ENCODE peak calls at places on chromosomes 1 and 21, in six cellular contexts. R is K562, V is A549, H is tibial nerve, D is stomach, E is H1. I is an unnamed sample.

GRCh38 chr1:40076895-40077312 is 20.1 kb downstream of the PPT1 start:
- DNase-seq in R (peak; percentile 44), V (no peak), H (no peak), D (no peak), E (no peak), I (no peak)

GRCh38 chr1:30857964-30858363 is 50.6 kb downstream of the SDC3 start:
- DNase-seq in R (no peak), V (no peak), H (no peak), D (no peak), E (no peak), I (no peak)

GRCh38 chr1:11394592-11395229 is 84.2 kb upstream of the DISP3 start:
- DNase-seq in R (no peak), V (no peak), H (no peak), D (no peak), E (no peak), I (no peak)

GRCh38 chr1:40385437-40386310 is 12.1 kb downstream of the SMAP2 start:
- DNase-seq in R (no peak), V (no peak), H (no peak), D (no peak), E (no peak), I (no peak)

GRCh38 chr1:119075614-119076013 is 64.8 kb downstream of the WARS2 start:
- DNase-seq in R (no peak), V (no peak), H (no peak), D (no peak), E (no peak), I (no peak)

GRCh38 chr1:41537257-41537656 is 52.8 kb upstream of the EDN2 start:
- DNase-seq in R (no peak), V (no peak), H (no peak), D (no peak), E (no peak), I (peak; percentile 43)

GRCh38 chr1:183093821-183094287 is 70.6 kb downstream of the LAMC1 start:
- DNase-seq in R (no peak), V (peak; percentile 66), H (no peak), D (no peak), E (no peak), I (no peak)

GRCh38 chr1:109547412-109548320 is 749 bp upstream of the GNAI3 start:
- DNase-seq in R (no peak), V (no peak), H (no peak), D (peak; percentile 37), E (no peak), I (no peak)

GRCh38 chr1:3651939-3652537 is at the start of gene TP73:
- DNase-seq in R (peak; percentile 92), V (no peak), H (no peak), D (no peak), E (peak; percentile 73), I (no peak)

GRCh38 chr1:169483500-169483966 is 2.2 kb downstream of the SLC19A2 start:
- DNase-seq in R (peak; percentile 29), V (no peak), H (no peak), D (peak; percentile 62), E (no peak), I (no peak)

GRCh38 chr1:33137800-33138199 is 44.0 kb downstream of the TRIM62 start:
- DNase-seq in R (peak; percentile 52), V (no peak), H (no peak), D (peak; percentile 32), E (peak; percentile 85), I (no peak)

GRCh38 chr21:17454315-17455027 is 58.4 kb upstream of the CXADR start:
- DNase-seq in R (peak; percentile 34), V (peak; percentile 92), H (peak; percentile 61), D (no peak), E (peak; percentile 98), I (no peak)

GRCh38 chr1:218945050-218945449 is 228.6 kb upstream of the LYPLAL1 start:
- DNase-seq in R (no peak), V (peak; percentile 22), H (no peak), D (no peak), E (no peak), I (no peak)

GRCh38 chr1:243559575-243560172 is 290.4 kb downstream of the AKT3 start:
- DNase-seq in R (no peak), V (peak; percentile 47), H (no peak), D (no peak), E (no peak), I (no peak)

GRCh38 chr1:75542818-75543570 is 67.9 kb downstream of the SLC44A5 start:
- DNase-seq in R (no peak), V (no peak), H (no peak), D (no peak), E (no peak), I (no peak)

GRCh38 chr1:117615474-117615873 is 9.6 kb downstream of the TENT5C start:
- DNase-seq in R (no peak), V (no peak), H (no peak), D (no peak), E (no peak), I (no peak)

GRCh38 chr21:28336299-28336698 is 656.4 kb downstream of the LTN1 start:
- DNase-seq in R (no peak), V (peak; percentile 11), H (no peak), D (peak; percentile 26), E (no peak), I (no peak)

GRCh38 chr1:94787676-94788075 is 32.5 kb upstream of the SLC44A3 start:
- DNase-seq in R (no peak), V (no peak), H (no peak), D (no peak), E (no peak), I (no peak)

GRCh38 chr21:25571726-25572121 is 35.6 kb downstream of the MRPL39 start:
- DNase-seq in R (no peak), V (no peak), H (no peak), D (no peak), E (no peak), I (no peak)

GRCh38 chr1:41640141-41640751 is 155.8 kb upstream of the EDN2 start:
- DNase-seq in R (no peak), V (no peak), H (no peak), D (no peak), E (no peak), I (no peak)

GRCh38 chr1:57485643-57486042 is 61.8 kb upstream of the DAB1 start:
- DNase-seq in R (no peak), V (no peak), H (no peak), D (no peak), E (no peak), I (no peak)

DNA sequence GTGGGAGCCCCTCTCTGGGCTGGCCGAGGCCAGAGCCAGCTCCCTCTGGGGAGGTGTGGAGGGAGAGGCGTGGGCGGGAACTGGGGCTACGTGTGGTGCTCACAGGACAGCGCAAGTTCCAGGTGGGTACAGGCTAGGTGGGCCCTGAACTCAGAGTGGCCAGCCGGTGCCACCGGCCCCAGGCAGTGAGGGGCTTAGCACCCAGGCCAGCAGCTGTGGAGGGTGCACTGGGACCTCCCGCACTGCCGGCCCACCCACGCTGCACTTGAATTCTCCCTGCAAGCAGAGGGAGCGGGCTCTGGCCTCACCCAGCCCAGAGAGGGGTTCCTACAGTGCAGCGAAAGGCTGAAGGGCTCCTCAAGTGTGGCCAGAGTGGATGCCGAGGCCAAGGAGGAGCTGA is 20.2 kb downstream of the PRAMEF20 start:
- DNase-seq in R (no peak), V (no peak), H (no peak), D (no peak), E (no peak), I (no peak)
- H3K4me3 ChIP-seq in R (no peak overlapping the region), V (no peak overlapping the region), H (no peak overlapping the region), D (no peak overlapping the region), E (no peak overlapping the region), I (no peak overlapping the region)

GRCh38 chr1:15808955-15809354 is 1.5 kb upstream of the UQCRHL start:
- DNase-seq in R (no peak), V (no peak), H (no peak), D (no peak), E (no peak), I (no peak)
- TF ChIP-seq EP300 in R (no peak), V (no peak), H (no peak), D (no peak), E (no peak), I (no peak)

GRCh38 chr1:167633258-167633944 is 3.4 kb downstream of the RCSD1 start:
- DNase-seq in R (no peak), V (no peak), H (no peak), D (no peak), E (no peak), I (no peak)

GRCh38 chr1:167638064-167638463 is 8.0 kb downstream of the RCSD1 start:
- DNase-seq in R (no peak), V (no peak), H (no peak), D (no peak), E (no peak), I (no peak)

GRCh38 chr1:167635233-167635648 is 5.2 kb downstream of the RCSD1 start:
- DNase-seq in R (peak; percentile 64), V (no peak), H (no peak), D (no peak), E (peak; percentile 47), I (no peak)

GRCh38 chr1:167634435-167634834 is 4.4 kb downstream of the RCSD1 start:
- DNase-seq in R (no peak), V (no peak), H (no peak), D (no peak), E (no peak), I (no peak)

DNA sequence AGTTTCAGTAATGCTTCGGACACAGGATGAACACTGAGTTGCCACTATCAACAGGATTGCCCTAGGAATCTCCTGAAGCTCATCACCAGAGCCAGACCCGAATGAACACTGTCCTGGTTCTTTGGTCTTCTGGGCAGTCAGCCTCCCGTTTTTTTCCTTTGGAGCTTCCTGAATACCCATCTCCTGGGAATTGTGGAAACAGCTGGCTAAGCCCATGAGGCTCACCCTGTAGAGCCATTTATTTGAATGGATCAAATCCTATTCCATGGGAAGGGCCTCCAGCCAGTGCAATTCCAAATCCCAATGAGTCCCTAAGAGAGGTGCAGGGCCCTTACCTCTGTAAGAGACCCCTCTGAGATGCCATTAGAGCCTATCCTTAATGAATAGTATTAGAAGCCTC is 5.9 kb downstream of the RCSD1 start:
- DNase-seq in R (no peak), V (no peak), H (no peak), D (no peak), E (no peak), I (no peak)
- H3K4me1 ChIP-seq in R (peaks cover 32% of the 10 kb centered on the region), V (peaks cover 7% of the 10 kb centered on the region), H (no peaks in the 10 kb centered on the region), D (peaks cover 22% of the 10 kb centered on the region), E (no peaks in the 10 kb centered on the region), I (peaks cover 13% of the 10 kb centered on the region)

GRCh38 chr1:231855395-231855794 is 228.8 kb downstream of the DISC1 start:
- DNase-seq in R (no peak), V (no peak), H (no peak), D (no peak), E (no peak), I (no peak)

GRCh38 chr1:231853588-231854207 is 227.1 kb downstream of the DISC1 start:
- DNase-seq in R (no peak), V (no peak), H (no peak), D (no peak), E (no peak), I (no peak)

GRCh38 chr1:231855966-231856365 is 229.4 kb downstream of the DISC1 start:
- DNase-seq in R (no peak), V (no peak), H (no peak), D (no peak), E (no peak), I (no peak)

GRCh38 chr1:231847612-231848390 is 221.2 kb downstream of the DISC1 start:
- DNase-seq in R (no peak), V (no peak), H (no peak), D (no peak), E (no peak), I (no peak)

DNA sequence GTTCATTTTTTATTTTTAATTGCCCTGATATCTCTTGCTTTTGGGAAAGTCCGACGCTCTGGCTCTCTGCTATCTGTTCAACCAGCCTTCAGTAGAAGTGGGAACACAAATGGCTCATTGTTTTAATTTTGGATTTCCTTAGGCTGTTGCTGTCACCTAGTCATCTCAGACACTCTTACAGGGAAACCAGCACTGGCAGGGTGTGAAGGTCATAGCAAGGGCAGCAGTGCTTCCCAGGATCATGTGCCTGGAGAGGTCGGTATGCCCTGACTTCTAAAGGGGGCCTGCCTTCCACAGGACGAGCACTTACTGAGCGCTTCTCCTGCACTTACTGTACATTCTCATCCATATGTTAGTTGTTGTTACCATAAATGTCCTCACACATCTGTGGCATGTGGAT is 224.2 kb downstream of the DISC1 start:
- DNase-seq in R (no peak), V (no peak), H (no peak), D (no peak), E (no peak), I (no peak)
- H3K4me3 ChIP-seq in R (no peak overlapping the region), V (no peak overlapping the region), H (no peak overlapping the region), D (no peak overlapping the region), E (no peak overlapping the region), I (no peak overlapping the region)

I was measured in suprapubic skin.